ENCODE peak calls at places on chromosomes 4 and X, in ten cellular contexts. K, U, Y, G, Z, J, A, F, M and O are unnamed samples.

GRCh38 chr4:6342530-6343293 is 73.1 kb downstream of the WFS1 start:
- DNase-seq in F (no peak), M (no peak), U (no peak), K (no peak), J (peak), G (no peak), Z (no peak), A (peak), Y (peak), O (no peak)

GRCh38 chr4:184370711-184371389 is 103.5 kb downstream of the IRF2 start:
- DNase-seq in K (no peak), Y (no peak), A (no peak), F (no peak), U (no peak), Z (no peak), M (no peak), G (no peak), J (no peak), O (no peak)

GRCh38 chrX:81957900-81958545 is 756.1 kb downstream of the SH3BGRL start:
- DNase-seq in M (no peak), Z (no peak), Y (peak), U (no peak), J (no peak), F (no peak), G (peak), K (peak), A (no peak), O (no peak)

GRCh38 chr4:54937501-54937900 is 187.9 kb downstream of the KDR start:
- DNase-seq in Y (no peak), K (peak), M (no peak), A (no peak), F (no peak), J (no peak), Z (no peak), G (no peak), U (no peak), O (no peak)

GRCh38 chr4:52752921-52753320 is 1.7 kb upstream of the ERVMER34-1 start:
- DNase-seq in A (no peak), G (no peak), M (no peak), U (no peak), Y (no peak), Z (no peak), K (no peak), F (no peak), J (no peak), O (no peak)

GRCh38 chrX:150478496-150479492 is 89.6 kb upstream of the MTM1 start:
- DNase-seq in G (no peak), U (no peak), J (no peak), Y (no peak), A (no peak), M (peak), Z (no peak), F (no peak), K (no peak), O (no peak)

GRCh38 chr4:125389713-125390112 is 75.0 kb downstream of the FAT4 start:
- DNase-seq in G (peak), K (peak), F (no peak), Y (no peak), J (no peak), U (no peak), M (no peak), A (no peak), Z (no peak), O (no peak)

GRCh38 chrX:153818571-153819397 is 11.6 kb downstream of the PDZD4 start:
- DNase-seq in Z (no peak), G (peak), Y (peak), J (peak), F (peak), K (peak), U (peak), A (peak), M (peak), O (peak)

GRCh38 chr4:36349904-36350554 is 68.6 kb downstream of the DTHD1 start:
- DNase-seq in M (no peak), U (no peak), Y (no peak), Z (no peak), A (no peak), G (no peak), F (no peak), K (no peak), J (no peak), O (no peak)